ENCODE peak calls at places on chromosomes 3 and 15, in ten cellular contexts. G is amygdala; T is hepatocyte; P is ELR; R is transverse colon; J is KG1; H is stimulated activated CD8-positive, alpha-beta memory T cell treated with anti-CD3 and anti-CD28 coated beads, Interleukin-7, amount 100 ng/mL, for 24 hours; N is MCF 10A; Z is nephron progenitor cell; E is ureter. S is an unnamed sample.

GRCh38 chr15:86002444-86002843 is 77.2 kb upstream of the AGBL1 start:
- DNase-seq in G (no peak), T (no peak), P (no peak), R (no peak), J (no peak), H (no peak), N (no peak), Z (no peak), E (no peak), S (no peak)

GRCh38 chr3:117844676-117845075 is 1135.1 kb downstream of the TUSC7 start:
- DNase-seq in G (no peak), T (no peak), P (no peak), R (no peak), J (no peak), H (no peak), N (no peak), Z (no peak), E (no peak), S (no peak)

GRCh38 chr3:101128786-101129185 is 135.6 kb upstream of the ABI3BP start:
- DNase-seq in G (no peak), T (no peak), P (peak), R (no peak), J (no peak), H (no peak), N (peak), Z (no peak), E (no peak), S (no peak)

GRCh38 chr3:120144267-120144666 is 50.0 kb upstream of the GSK3B start:
- DNase-seq in G (no peak), T (peak), P (peak), R (no peak), J (no peak), H (no peak), N (peak), Z (no peak), E (no peak), S (no peak)

GRCh38 chr3:65314265-65314664 is 626.5 kb upstream of the ADAMTS9 start:
- DNase-seq in G (no peak), T (no peak), P (no peak), R (no peak), J (no peak), H (no peak), N (no peak), Z (no peak), E (no peak), S (no peak)

GRCh38 chr3:13047296-13048165 is 25.7 kb downstream of the IQSEC1 start:
- DNase-seq in G (no peak), T (no peak), P (no peak), R (no peak), J (no peak), H (no peak), N (no peak), Z (no peak), E (no peak), S (peak)

GRCh38 chr3:196051336-196052076 is 30.4 kb downstream of the TFRC start:
- DNase-seq in G (no peak), T (no peak), P (no peak), R (no peak), J (no peak), H (no peak), N (no peak), Z (no peak), E (no peak), S (no peak)

GRCh38 chr3:125129512-125129962 is 73.7 kb upstream of the HEG1 start:
- DNase-seq in G (peak), T (peak), P (peak), R (peak), J (no peak), H (no peak), N (peak), Z (no peak), E (no peak), S (peak)

GRCh38 chr3:187778726-187779125 is 33.5 kb upstream of the BCL6 start:
- DNase-seq in G (no peak), T (no peak), P (no peak), R (no peak), J (no peak), H (no peak), N (no peak), Z (no peak), E (no peak), S (no peak)

GRCh38 chr15:98599911-98600685 is 48.2 kb upstream of the IGF1R start:
- DNase-seq in G (no peak), T (peak), P (peak), R (peak), J (no peak), H (no peak), N (no peak), Z (no peak), E (no peak), S (peak)

GRCh38 chr3:16064660-16065414 is 109.6 kb upstream of the GALNT15 start:
- DNase-seq in G (peak), T (peak), P (peak), R (peak), J (no peak), H (no peak), N (peak), Z (no peak), E (peak), S (peak)

GRCh38 chr3:171753665-171754408 is 56.4 kb downstream of the PLD1 start:
- DNase-seq in G (no peak), T (no peak), P (peak), R (no peak), J (no peak), H (no peak), N (peak), Z (no peak), E (no peak), S (no peak)

GRCh38 chr3:153343988-153344782 is 182.2 kb downstream of the RAP2B start:
- DNase-seq in G (no peak), T (no peak), P (no peak), R (no peak), J (no peak), H (no peak), N (no peak), Z (no peak), E (no peak), S (no peak)

GRCh38 chr3:39121626-39122025 is 14.1 kb downstream of the TTC21A start:
- DNase-seq in G (no peak), T (no peak), P (no peak), R (no peak), J (peak), H (no peak), N (no peak), Z (no peak), E (no peak), S (no peak)

GRCh38 chr3:74267583-74268184 is 346.8 kb downstream of the CNTN3 start:
- DNase-seq in G (no peak), T (peak), P (peak), R (peak), J (peak), H (no peak), N (peak), Z (peak), E (no peak), S (no peak)